ENCODE peak calls at places on chromosomes 3 and 15, in five cellular contexts. One of them, this sample, is unnamed. For H3K9me3, the result is how much of the 10 kb centered on the place peaks cover.

GRCh38 chr15:96049766-96050165 is 280.7 kb upstream of the NR2F2 start:
- DNase-seq in esophagus squamous epithelium: no peak
- DNase-seq in esophagus muscularis mucosa: no peak
- DNase-seq in heart left ventricle: no peak
- DNase-seq in breast epithelium: no peak
- DNase-seq in this sample: no peak

GRCh38 chr3:9912294-9912935 is 4.5 kb upstream of the IL17RC start:
- DNase-seq in esophagus squamous epithelium: no peak
- DNase-seq in breast epithelium: no peak
- DNase-seq in heart left ventricle: no peak
- DNase-seq in esophagus muscularis mucosa: no peak
- DNase-seq in this sample: no peak

GRCh38 chr15:47466357-47466756 is 250.9 kb upstream of the SEMA6D start:
- DNase-seq in heart left ventricle: no peak
- DNase-seq in breast epithelium: no peak
- DNase-seq in esophagus muscularis mucosa: no peak
- DNase-seq in esophagus squamous epithelium: no peak
- DNase-seq in this sample: no peak

GRCh38 chr15:56871180-56871579 is 47.3 kb upstream of the TCF12 start:
- DNase-seq in breast epithelium: no peak
- DNase-seq in heart left ventricle: no peak
- DNase-seq in esophagus muscularis mucosa: no peak
- DNase-seq in esophagus squamous epithelium: no peak
- DNase-seq in this sample: no peak

GRCh38 chr15:58931985-58932384 is 1.5 kb downstream of the SLTM start:
- DNase-seq in breast epithelium: no peak
- DNase-seq in heart left ventricle: peak
- DNase-seq in esophagus muscularis mucosa: no peak
- DNase-seq in esophagus squamous epithelium: no peak
- DNase-seq in this sample: peak

GRCh38 chr15:36778516-36778915 is 199.1 kb downstream of the CDIN1 start:
- DNase-seq in esophagus squamous epithelium: no peak
- DNase-seq in heart left ventricle: no peak
- DNase-seq in breast epithelium: no peak
- DNase-seq in esophagus muscularis mucosa: no peak
- DNase-seq in this sample: no peak

GRCh38 chr3:176785207-176785606 is 412.1 kb downstream of the TBL1XR1 start:
- DNase-seq in heart left ventricle: no peak
- DNase-seq in esophagus muscularis mucosa: no peak
- DNase-seq in breast epithelium: no peak
- DNase-seq in esophagus squamous epithelium: no peak
- DNase-seq in this sample: no peak

GRCh38 chr3:190989213-190989612 is 126.7 kb upstream of the GMNC start:
- DNase-seq in breast epithelium: no peak
- DNase-seq in esophagus squamous epithelium: no peak
- DNase-seq in heart left ventricle: no peak
- DNase-seq in esophagus muscularis mucosa: no peak
- DNase-seq in this sample: no peak

GRCh38 chr15:91953432-91953831 is 99.9 kb downstream of the SLCO3A1 start:
- DNase-seq in esophagus squamous epithelium: no peak
- DNase-seq in breast epithelium: peak
- DNase-seq in heart left ventricle: no peak
- DNase-seq in esophagus muscularis mucosa: no peak
- DNase-seq in this sample: no peak

GRCh38 chr15:68868296-68868695 is 47.6 kb upstream of the ANP32A start:
- DNase-seq in esophagus muscularis mucosa: no peak
- DNase-seq in esophagus squamous epithelium: no peak
- DNase-seq in heart left ventricle: no peak
- DNase-seq in breast epithelium: no peak
- DNase-seq in this sample: no peak

GRCh38 chr3:183306798-183307671 is 54.0 kb downstream of the B3GNT5 start:
- DNase-seq in esophagus squamous epithelium: peak
- DNase-seq in breast epithelium: peak
- DNase-seq in heart left ventricle: peak
- DNase-seq in esophagus muscularis mucosa: no peak
- DNase-seq in this sample: peak

GRCh38 chr3:189806171-189806951 is 175.2 kb downstream of the TP63 start:
- DNase-seq in breast epithelium: no peak
- DNase-seq in esophagus muscularis mucosa: no peak
- DNase-seq in heart left ventricle: no peak
- DNase-seq in esophagus squamous epithelium: no peak
- DNase-seq in this sample: no peak

GRCh38 chr3:170808041-170808440 is 62.0 kb downstream of the RPL22L1 start:
- DNase-seq in breast epithelium: no peak
- DNase-seq in esophagus muscularis mucosa: no peak
- DNase-seq in esophagus squamous epithelium: no peak
- DNase-seq in heart left ventricle: no peak
- DNase-seq in this sample: no peak

GRCh38 chr15:51888593-51889195 is 59.2 kb downstream of the TMOD3 start:
- DNase-seq in esophagus muscularis mucosa: no peak
- DNase-seq in esophagus squamous epithelium: no peak
- DNase-seq in heart left ventricle: no peak
- DNase-seq in breast epithelium: no peak
- DNase-seq in this sample: no peak

GRCh38 chr15:101188517-101189340 is 63.1 kb downstream of the CHSY1 start:
- DNase-seq in esophagus muscularis mucosa: no peak
- DNase-seq in heart left ventricle: peak
- DNase-seq in breast epithelium: no peak
- DNase-seq in esophagus squamous epithelium: no peak
- DNase-seq in this sample: no peak

GRCh38 chr15:42137461-42138261 is 18.8 kb downstream of the PLA2G4F start:
- DNase-seq in esophagus squamous epithelium: no peak
- DNase-seq in breast epithelium: no peak
- DNase-seq in esophagus muscularis mucosa: no peak
- DNase-seq in heart left ventricle: no peak
- DNase-seq in this sample: peak

GRCh38 chr3:119310052-119310451 is 15.9 kb downstream of the ARHGAP31 start:
- DNase-seq in heart left ventricle: no peak
- DNase-seq in esophagus squamous epithelium: no peak
- DNase-seq in breast epithelium: peak
- DNase-seq in esophagus muscularis mucosa: peak
- DNase-seq in this sample: no peak

GRCh38 chr3:105130911-105131310 is 235.8 kb upstream of the ALCAM start:
- DNase-seq in breast epithelium: no peak
- DNase-seq in heart left ventricle: no peak
- DNase-seq in esophagus squamous epithelium: no peak
- DNase-seq in esophagus muscularis mucosa: no peak
- DNase-seq in this sample: no peak

GRCh38 chr3:170690133-170690981 is 104.5 kb upstream of the SLC7A14 start:
- DNase-seq in esophagus muscularis mucosa: no peak
- DNase-seq in breast epithelium: peak
- DNase-seq in heart left ventricle: peak
- DNase-seq in esophagus squamous epithelium: no peak
- DNase-seq in this sample: peak

GRCh38 chr3:5520237-5520636 is 332.7 kb downstream of the EDEM1 start:
- DNase-seq in esophagus squamous epithelium: no peak
- DNase-seq in breast epithelium: no peak
- DNase-seq in heart left ventricle: no peak
- DNase-seq in esophagus muscularis mucosa: no peak
- DNase-seq in this sample: no peak

GRCh38 chr3:55746808-55747413 is 259.8 kb upstream of the WNT5A start:
- DNase-seq in esophagus muscularis mucosa: no peak
- DNase-seq in heart left ventricle: no peak
- DNase-seq in breast epithelium: no peak
- DNase-seq in esophagus squamous epithelium: no peak
- DNase-seq in this sample: no peak

GRCh38 chr15:63389902-63390301 is 8.3 kb upstream of the CA12 start:
- DNase-seq in esophagus squamous epithelium: no peak
- DNase-seq in esophagus muscularis mucosa: no peak
- DNase-seq in breast epithelium: peak
- DNase-seq in heart left ventricle: no peak
- DNase-seq in this sample: peak

GRCh38 chr3:52866427-52866826 is 30.9 kb downstream of the STIMATE start:
- DNase-seq in breast epithelium: no peak
- DNase-seq in heart left ventricle: no peak
- DNase-seq in esophagus muscularis mucosa: no peak
- DNase-seq in esophagus squamous epithelium: no peak
- DNase-seq in this sample: no peak

GRCh38 chr15:42726114-42726513 is 10.8 kb downstream of the CDAN1 start:
- DNase-seq in esophagus muscularis mucosa: no peak
- DNase-seq in breast epithelium: no peak
- DNase-seq in esophagus squamous epithelium: no peak
- DNase-seq in heart left ventricle: no peak
- DNase-seq in this sample: no peak

GRCh38 chr3:154105218-154105975 is 15.8 kb upstream of the ARHGEF26 start:
- DNase-seq in heart left ventricle: no peak
- DNase-seq in breast epithelium: no peak
- DNase-seq in esophagus squamous epithelium: no peak
- DNase-seq in esophagus muscularis mucosa: no peak
- DNase-seq in this sample: peak

GRCh38 chr3:43353393-43353792 is 67.1 kb downstream of the SNRK start:
- DNase-seq in esophagus muscularis mucosa: no peak
- DNase-seq in heart left ventricle: no peak
- DNase-seq in breast epithelium: no peak
- DNase-seq in esophagus squamous epithelium: no peak
- DNase-seq in this sample: no peak

GRCh38 chr3:43348852-43349574 is 62.7 kb downstream of the SNRK start:
- DNase-seq in breast epithelium: no peak
- DNase-seq in esophagus squamous epithelium: no peak
- DNase-seq in heart left ventricle: no peak
- DNase-seq in esophagus muscularis mucosa: no peak
- DNase-seq in this sample: no peak

GRCh38 chr3:43349759-43350158 is 63.4 kb downstream of the SNRK start:
- DNase-seq in breast epithelium: no peak
- DNase-seq in esophagus muscularis mucosa: no peak
- DNase-seq in esophagus squamous epithelium: no peak
- DNase-seq in heart left ventricle: no peak
- DNase-seq in this sample: no peak

DNA sequence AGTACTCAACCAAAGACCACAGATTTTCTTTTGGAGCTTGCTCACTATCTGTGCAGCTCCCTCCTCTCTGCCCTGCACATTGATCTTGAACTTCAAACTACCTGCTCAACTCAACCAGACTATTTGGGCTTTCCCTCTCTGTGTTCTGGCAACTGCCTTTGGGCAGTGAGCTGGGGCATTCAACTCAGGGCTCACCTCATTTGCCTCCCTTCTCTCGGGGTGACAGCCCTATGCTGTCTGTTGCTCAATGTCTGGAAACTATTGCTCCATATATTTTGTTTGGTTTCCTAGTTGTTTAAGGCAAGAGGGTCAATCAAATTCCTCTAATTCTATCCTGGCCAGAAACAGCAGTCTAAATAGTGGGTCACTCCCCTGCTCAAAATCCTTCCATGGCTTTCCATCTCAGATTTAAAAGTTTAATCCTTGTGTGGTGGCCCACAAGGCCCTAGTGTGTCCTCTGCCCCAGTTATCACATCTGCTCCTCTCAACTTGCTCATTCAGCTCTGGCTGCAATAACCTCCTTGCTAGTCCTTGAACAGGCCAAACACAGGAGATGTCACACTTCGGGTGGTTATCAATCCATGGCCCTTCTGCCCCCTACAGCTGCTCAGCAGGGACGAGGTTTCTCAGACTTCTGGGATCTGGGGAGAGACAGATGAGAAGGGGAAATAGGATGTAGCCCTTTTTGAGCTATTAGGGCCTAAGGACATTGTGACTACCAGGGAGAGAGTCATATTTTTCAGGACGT is 67.8 kb downstream of the SNRK start:
- DNase-seq in esophagus squamous epithelium: no peak
- DNase-seq in heart left ventricle: no peak
- DNase-seq in breast epithelium: no peak
- DNase-seq in esophagus muscularis mucosa: peak
- DNase-seq in this sample: no peak
- H3K9me3 ChIP-seq in esophagus squamous epithelium: under half
- H3K9me3 ChIP-seq in heart left ventricle: under half
- H3K9me3 ChIP-seq in breast epithelium: under half
- H3K9me3 ChIP-seq in esophagus muscularis mucosa: under half
- H3K9me3 ChIP-seq in this sample: under half

DNA sequence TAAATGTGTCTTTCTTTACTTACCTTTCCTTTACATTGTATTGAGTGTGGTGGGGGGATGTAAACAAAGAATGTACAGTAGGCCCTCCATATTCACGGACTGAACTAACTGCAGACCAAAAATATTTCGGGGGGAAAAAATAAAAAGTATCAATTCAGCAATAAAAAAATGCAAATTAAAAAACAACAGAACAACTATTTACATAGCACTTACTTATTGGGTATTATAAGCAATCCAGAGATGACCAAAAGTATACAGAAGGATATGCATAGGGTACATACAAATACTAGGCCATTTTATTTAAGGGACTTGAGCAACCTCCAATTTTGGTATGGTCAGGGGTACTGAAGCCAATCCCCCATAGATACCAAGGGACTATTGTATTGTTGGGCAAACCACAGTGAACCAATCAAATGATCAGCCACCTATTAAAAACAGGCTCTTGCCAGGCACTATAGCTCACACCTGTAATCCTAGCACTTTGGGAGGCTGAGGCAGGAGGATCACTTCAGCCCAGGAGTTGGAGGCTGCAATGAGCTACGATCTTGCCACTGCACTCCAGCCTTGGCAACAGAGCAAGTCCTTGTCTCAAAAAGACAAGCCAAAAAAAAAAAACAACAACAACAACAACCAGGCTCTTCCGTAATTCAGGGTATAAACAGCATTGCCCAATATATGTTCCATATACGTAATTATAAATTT is 1.8 kb downstream of the VPS13C start:
- DNase-seq in esophagus squamous epithelium: no peak
- DNase-seq in heart left ventricle: no peak
- DNase-seq in breast epithelium: no peak
- DNase-seq in esophagus muscularis mucosa: no peak
- DNase-seq in this sample: no peak
- TF ChIP-seq CTCF in esophagus squamous epithelium: no peak
- TF ChIP-seq CTCF in heart left ventricle: no peak
- TF ChIP-seq CTCF in breast epithelium: no peak
- TF ChIP-seq CTCF in esophagus muscularis mucosa: no peak
- TF ChIP-seq CTCF in this sample: no peak

DNA sequence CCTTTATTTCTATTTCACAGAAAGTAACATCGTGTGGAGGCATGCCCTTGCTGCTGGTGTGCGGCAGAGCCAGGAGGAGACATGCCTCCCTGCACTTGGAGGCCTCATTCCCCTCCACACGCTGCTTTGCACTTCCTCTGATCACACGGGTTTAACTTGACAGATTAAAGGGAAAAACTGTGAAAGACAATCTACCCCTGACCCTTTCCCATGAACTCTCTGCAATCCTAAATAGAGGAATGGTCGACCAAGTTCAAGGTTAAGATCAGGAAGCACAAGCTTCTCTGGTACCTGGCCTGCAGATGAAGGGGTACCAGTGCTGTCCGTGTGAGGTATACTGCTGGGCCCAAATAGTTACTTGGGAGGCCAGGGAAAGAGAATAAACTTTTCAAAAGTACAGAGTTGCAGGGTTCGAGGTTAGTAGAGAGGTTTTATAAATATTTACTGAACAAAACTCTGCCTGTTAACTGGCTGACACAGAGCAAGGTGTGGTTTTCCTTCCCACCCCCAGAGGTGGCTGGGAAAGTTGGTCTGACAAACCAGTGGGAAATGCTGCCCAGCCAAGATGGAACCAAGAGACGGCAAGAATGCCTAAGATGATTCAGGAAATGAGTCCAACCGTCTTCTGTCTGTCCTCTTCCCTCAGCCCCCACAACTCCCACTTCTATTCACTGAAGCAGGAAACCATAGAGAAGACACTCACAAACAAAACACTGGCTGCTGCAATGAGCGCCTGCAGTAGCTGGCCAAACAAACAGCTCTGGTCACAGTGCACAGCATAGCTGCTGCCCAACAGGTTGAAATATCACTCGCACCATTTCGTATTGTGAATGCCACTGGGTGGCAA is 79.6 kb downstream of the IGF2BP2 start:
- DNase-seq in esophagus muscularis mucosa: no peak
- DNase-seq in breast epithelium: no peak
- DNase-seq in heart left ventricle: no peak
- DNase-seq in esophagus squamous epithelium: no peak
- DNase-seq in this sample: no peak
- H3K4me3 ChIP-seq in esophagus muscularis mucosa: no peak
- H3K4me3 ChIP-seq in breast epithelium: no peak
- H3K4me3 ChIP-seq in heart left ventricle: no peak
- H3K4me3 ChIP-seq in esophagus squamous epithelium: no peak
- H3K4me3 ChIP-seq in this sample: no peak

GRCh38 chr3:138542977-138543376 is 51.1 kb downstream of the CEP70 start:
- DNase-seq in esophagus muscularis mucosa: no peak
- DNase-seq in esophagus squamous epithelium: no peak
- DNase-seq in breast epithelium: no peak
- DNase-seq in heart left ventricle: no peak
- DNase-seq in this sample: no peak
- H3K9me3 ChIP-seq in esophagus muscularis mucosa: under half
- H3K9me3 ChIP-seq in esophagus squamous epithelium: under half
- H3K9me3 ChIP-seq in breast epithelium: under half
- H3K9me3 ChIP-seq in heart left ventricle: half or more
- H3K9me3 ChIP-seq in this sample: under half